ENCODE peak calls at places on chromosomes 7 and 10, in six cellular contexts. One of them, this sample, is unnamed.

GRCh38 chr7:29039747-29040569 is 81.8 kb upstream of the TRIL start:
- DNase-seq in astrocyte: peak
- DNase-seq in foreskin fibroblast: peak
- DNase-seq in stomach: no peak
- DNase-seq in Calu3: no peak
- DNase-seq in heart right ventricle: no peak
- DNase-seq in this sample: no peak

GRCh38 chr7:18849130-18849529 is 268.3 kb downstream of the TWIST1 start:
- DNase-seq in heart right ventricle: no peak
- DNase-seq in stomach: no peak
- DNase-seq in astrocyte: no peak
- DNase-seq in foreskin fibroblast: no peak
- DNase-seq in Calu3: no peak
- DNase-seq in this sample: no peak

GRCh38 chr10:34698979-34699378 is 116.1 kb downstream of the PARD3 start:
- DNase-seq in foreskin fibroblast: peak
- DNase-seq in Calu3: peak
- DNase-seq in heart right ventricle: no peak
- DNase-seq in astrocyte: peak
- DNase-seq in stomach: no peak
- DNase-seq in this sample: no peak

GRCh38 chr10:49387029-49387428 is 8.9 kb downstream of the DRGX start:
- DNase-seq in heart right ventricle: no peak
- DNase-seq in Calu3: no peak
- DNase-seq in stomach: no peak
- DNase-seq in astrocyte: peak
- DNase-seq in foreskin fibroblast: peak
- DNase-seq in this sample: no peak

GRCh38 chr7:137591444-137591843 is 247.9 kb upstream of the PTN start:
- DNase-seq in heart right ventricle: no peak
- DNase-seq in astrocyte: peak
- DNase-seq in Calu3: no peak
- DNase-seq in foreskin fibroblast: peak
- DNase-seq in stomach: no peak
- DNase-seq in this sample: no peak

GRCh38 chr7:103988468-103989199 is 824 bp downstream of the RELN start:
- DNase-seq in stomach: no peak
- DNase-seq in astrocyte: no peak
- DNase-seq in heart right ventricle: no peak
- DNase-seq in foreskin fibroblast: peak
- DNase-seq in Calu3: no peak
- DNase-seq in this sample: no peak

GRCh38 chr7:31069880-31070555 is 17.9 kb downstream of the ADCYAP1R1 start:
- DNase-seq in heart right ventricle: no peak
- DNase-seq in foreskin fibroblast: no peak
- DNase-seq in astrocyte: no peak
- DNase-seq in stomach: no peak
- DNase-seq in Calu3: no peak
- DNase-seq in this sample: no peak

GRCh38 chr10:111986079-111986478 is 197.5 kb downstream of the GPAM start:
- DNase-seq in heart right ventricle: no peak
- DNase-seq in astrocyte: no peak
- DNase-seq in foreskin fibroblast: peak
- DNase-seq in stomach: no peak
- DNase-seq in Calu3: no peak
- DNase-seq in this sample: no peak

GRCh38 chr10:52318136-52318810 is 4.2 kb downstream of the DKK1 start:
- DNase-seq in foreskin fibroblast: peak
- DNase-seq in Calu3: no peak
- DNase-seq in stomach: no peak
- DNase-seq in astrocyte: peak
- DNase-seq in heart right ventricle: no peak
- DNase-seq in this sample: no peak

GRCh38 chr10:21764790-21765189 is 230.8 kb downstream of the MLLT10 start:
- DNase-seq in foreskin fibroblast: no peak
- DNase-seq in stomach: no peak
- DNase-seq in heart right ventricle: no peak
- DNase-seq in astrocyte: no peak
- DNase-seq in Calu3: no peak
- DNase-seq in this sample: no peak

GRCh38 chr10:79347894-79348639 is 798 bp downstream of the PPIF start:
- DNase-seq in foreskin fibroblast: peak
- DNase-seq in astrocyte: peak
- DNase-seq in heart right ventricle: peak
- DNase-seq in Calu3: peak
- DNase-seq in stomach: peak
- DNase-seq in this sample: peak

GRCh38 chr7:131688738-131689661 is 132.6 kb upstream of the PODXL start:
- DNase-seq in heart right ventricle: peak
- DNase-seq in astrocyte: peak
- DNase-seq in foreskin fibroblast: peak
- DNase-seq in Calu3: peak
- DNase-seq in stomach: peak
- DNase-seq in this sample: no peak

GRCh38 chr10:18224626-18225445 is 84.6 kb downstream of the CACNB2 start:
- DNase-seq in Calu3: no peak
- DNase-seq in foreskin fibroblast: peak
- DNase-seq in heart right ventricle: no peak
- DNase-seq in stomach: no peak
- DNase-seq in astrocyte: no peak
- DNase-seq in this sample: no peak

GRCh38 chr10:95308389-95309302 is 17.8 kb upstream of the PDLIM1 start:
- DNase-seq in Calu3: peak
- DNase-seq in foreskin fibroblast: peak
- DNase-seq in heart right ventricle: peak
- DNase-seq in astrocyte: peak
- DNase-seq in stomach: peak
- DNase-seq in this sample: no peak

GRCh38 chr7:45159296-45159695 is 1.7 kb downstream of the RAMP3 start:
- DNase-seq in Calu3: no peak
- DNase-seq in stomach: no peak
- DNase-seq in astrocyte: no peak
- DNase-seq in heart right ventricle: no peak
- DNase-seq in foreskin fibroblast: no peak
- DNase-seq in this sample: peak

GRCh38 chr10:22553452-22553995 is 160.9 kb downstream of the PIP4K2A start:
- DNase-seq in astrocyte: no peak
- DNase-seq in Calu3: no peak
- DNase-seq in heart right ventricle: no peak
- DNase-seq in stomach: no peak
- DNase-seq in foreskin fibroblast: no peak
- DNase-seq in this sample: no peak

GRCh38 chr7:81457858-81458522 is 311.9 kb downstream of the HGF start:
- DNase-seq in stomach: no peak
- DNase-seq in Calu3: no peak
- DNase-seq in foreskin fibroblast: peak
- DNase-seq in heart right ventricle: no peak
- DNase-seq in astrocyte: peak
- DNase-seq in this sample: no peak

GRCh38 chr10:69239816-69240434 is 19.8 kb downstream of the HKDC1 start:
- DNase-seq in Calu3: no peak
- DNase-seq in heart right ventricle: no peak
- DNase-seq in stomach: no peak
- DNase-seq in astrocyte: peak
- DNase-seq in foreskin fibroblast: peak
- DNase-seq in this sample: no peak

GRCh38 chr7:105304040-105304895 is 84.5 kb downstream of the SRPK2 start:
- DNase-seq in stomach: no peak
- DNase-seq in astrocyte: peak
- DNase-seq in foreskin fibroblast: peak
- DNase-seq in heart right ventricle: no peak
- DNase-seq in Calu3: peak
- DNase-seq in this sample: no peak

GRCh38 chr10:27474741-27475140 is 29.4 kb upstream of the RAB18 start:
- DNase-seq in heart right ventricle: no peak
- DNase-seq in stomach: no peak
- DNase-seq in foreskin fibroblast: peak
- DNase-seq in Calu3: no peak
- DNase-seq in astrocyte: no peak
- DNase-seq in this sample: no peak

DNA sequence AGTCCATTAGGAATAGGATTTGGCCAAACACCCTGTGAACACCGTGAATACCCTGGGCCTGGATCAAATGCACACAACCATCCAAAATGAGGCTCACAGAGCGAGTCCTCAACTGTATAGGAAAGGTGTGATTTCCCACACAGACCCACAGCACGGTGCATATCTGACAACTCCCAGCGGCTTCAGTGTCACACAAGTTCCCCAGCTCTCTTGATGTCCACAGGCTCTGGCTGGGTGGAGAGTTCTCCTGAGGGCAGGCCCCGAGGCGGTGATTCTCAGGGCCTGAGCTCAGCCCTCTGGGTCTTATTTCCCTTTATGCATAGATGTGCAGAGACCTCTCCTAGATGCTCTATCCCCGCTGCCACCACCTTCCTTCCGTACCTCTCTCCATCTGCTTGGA is 64.1 kb downstream of the SH3PXD2A start:
- DNase-seq in stomach: no peak
- DNase-seq in astrocyte: no peak
- DNase-seq in foreskin fibroblast: no peak
- DNase-seq in Calu3: no peak
- DNase-seq in heart right ventricle: no peak
- DNase-seq in this sample: no peak
- TF ChIP-seq CTCF in stomach: no peak
- TF ChIP-seq CTCF in astrocyte: no peak
- TF ChIP-seq CTCF in foreskin fibroblast: no peak
- TF ChIP-seq CTCF in Calu3: no peak
- TF ChIP-seq CTCF in heart right ventricle: no peak
- TF ChIP-seq CTCF in this sample: no peak

DNA sequence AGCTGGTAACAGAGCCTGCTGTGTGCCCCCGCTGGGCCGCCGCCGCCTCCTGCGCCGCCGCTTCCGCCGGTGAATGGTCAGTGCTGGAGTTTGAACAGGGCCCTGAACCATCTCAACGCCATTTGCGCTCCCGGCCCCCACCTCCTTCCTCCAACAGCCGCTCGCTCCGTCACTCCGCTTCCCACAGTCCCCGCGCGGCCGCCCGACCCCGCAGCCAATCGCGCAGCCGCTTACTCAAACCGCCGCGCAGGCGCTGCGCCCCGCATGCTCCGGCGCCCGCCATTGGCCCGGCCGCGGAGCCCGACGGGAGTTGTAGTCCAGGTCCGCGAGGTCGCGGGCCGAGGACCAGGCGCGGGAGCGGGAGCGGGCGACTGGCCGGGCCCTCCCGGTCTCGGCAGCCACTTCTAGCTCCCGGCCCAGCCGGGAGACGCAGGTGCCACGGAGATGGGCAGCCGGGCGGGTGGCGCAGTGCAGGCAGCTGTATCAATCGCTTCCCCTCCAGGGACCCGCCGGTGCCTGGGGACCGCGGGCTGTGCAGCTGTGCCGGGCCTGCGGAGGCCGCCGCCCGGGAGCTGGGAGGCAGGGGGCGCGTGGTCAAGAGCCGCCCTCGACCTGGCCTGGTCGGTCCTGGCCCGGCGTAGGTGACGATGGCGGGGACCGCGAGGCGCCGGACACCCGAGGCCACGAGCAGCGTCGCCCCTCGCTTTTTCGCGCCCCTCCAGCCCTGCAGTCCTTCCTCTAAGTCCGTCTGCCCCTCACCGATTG is at the start of gene WAPL:
- DNase-seq in foreskin fibroblast: peak
- DNase-seq in stomach: peak
- DNase-seq in astrocyte: peak
- DNase-seq in Calu3: peak
- DNase-seq in heart right ventricle: peak
- DNase-seq in this sample: peak
- TF ChIP-seq CTCF in foreskin fibroblast: no peak
- TF ChIP-seq CTCF in stomach: no peak
- TF ChIP-seq CTCF in astrocyte: no peak
- TF ChIP-seq CTCF in Calu3: no peak
- TF ChIP-seq CTCF in heart right ventricle: no peak
- TF ChIP-seq CTCF in this sample: no peak

DNA sequence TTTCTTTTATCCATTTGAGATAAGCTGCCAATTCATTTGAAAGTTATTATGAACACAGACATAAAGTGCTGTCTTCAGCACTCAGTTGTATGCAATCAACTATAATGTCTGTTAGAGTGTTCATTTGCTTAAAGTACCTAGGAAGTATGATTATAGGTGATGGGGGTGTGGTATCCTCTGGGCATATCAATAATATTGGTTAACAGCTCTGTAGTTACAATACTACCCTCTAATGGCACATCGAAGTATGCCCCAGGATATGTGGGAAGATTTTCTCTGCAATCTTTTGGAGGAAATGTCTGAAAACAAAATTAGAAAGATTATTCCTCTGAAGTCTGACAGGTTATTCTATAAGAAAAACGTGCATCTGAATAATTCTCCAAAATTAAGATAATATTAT is 429.7 kb downstream of the ARL4A start:
- DNase-seq in astrocyte: no peak
- DNase-seq in foreskin fibroblast: peak
- DNase-seq in heart right ventricle: no peak
- DNase-seq in Calu3: peak
- DNase-seq in stomach: no peak
- DNase-seq in this sample: no peak
- TF ChIP-seq CTCF in astrocyte: peak
- TF ChIP-seq CTCF in foreskin fibroblast: peak
- TF ChIP-seq CTCF in heart right ventricle: no peak
- TF ChIP-seq CTCF in Calu3: peak
- TF ChIP-seq CTCF in stomach: no peak
- TF ChIP-seq CTCF in this sample: no peak

DNA sequence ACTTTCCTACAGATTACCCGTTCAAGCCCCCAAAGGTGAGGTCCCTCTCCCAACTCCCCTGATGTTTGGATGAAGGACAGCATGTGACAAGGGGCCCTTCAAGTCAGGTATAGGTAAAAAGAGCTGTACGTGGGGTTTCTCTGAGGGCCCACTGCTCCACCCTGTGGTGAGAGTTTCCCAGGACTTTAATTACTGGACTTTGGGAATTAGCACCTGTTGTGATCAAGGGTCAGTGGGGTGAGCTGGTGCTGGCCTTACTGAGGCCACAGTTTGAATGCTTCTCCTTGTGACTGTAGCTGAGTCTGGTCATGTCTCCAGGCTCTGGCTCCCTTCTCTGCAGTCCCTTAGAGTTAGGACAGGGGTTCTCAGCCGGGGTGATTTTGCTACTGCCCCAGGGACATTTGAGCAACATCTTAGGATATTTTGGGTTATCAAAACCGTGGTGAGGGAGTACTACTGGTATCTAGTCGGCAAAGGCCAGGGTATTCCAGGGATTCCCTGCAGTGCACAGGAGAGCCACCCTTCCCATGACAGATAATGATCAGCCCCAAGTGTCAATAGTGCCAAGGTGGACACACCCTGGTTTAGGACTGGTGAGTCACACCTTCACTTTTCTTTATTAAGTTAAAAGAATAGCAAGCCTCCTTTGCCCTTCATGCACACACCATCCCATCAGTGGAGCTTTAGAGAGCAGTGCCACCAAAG is 16.9 kb downstream of the UBE2D4 start:
- DNase-seq in Calu3: peak
- DNase-seq in foreskin fibroblast: no peak
- DNase-seq in astrocyte: no peak
- DNase-seq in stomach: peak
- DNase-seq in heart right ventricle: no peak
- DNase-seq in this sample: no peak
- TF ChIP-seq CTCF in Calu3: peak
- TF ChIP-seq CTCF in foreskin fibroblast: no peak
- TF ChIP-seq CTCF in astrocyte: no peak
- TF ChIP-seq CTCF in stomach: no peak
- TF ChIP-seq CTCF in heart right ventricle: no peak
- TF ChIP-seq CTCF in this sample: no peak

This sample was measured in CD14-positive monocyte.